ENCODE peak calls at places on chromosome 21, in eight cellular contexts. P, U, T, W, D, Z, Y and H are unnamed samples.

GRCh38 chr21:32993894-32994293 is 31.8 kb upstream of the OLIG2 start:
- DNase-seq in Z (no peak), P (no peak), W (no peak), Y (no peak), T (no peak), U (no peak), D (no peak), H (peak)

GRCh38 chr21:44354775-44355771 is 1.7 kb downstream of the TRPM2 start:
- DNase-seq in T (no peak), U (no peak), Y (no peak), Z (no peak), W (no peak), P (no peak), D (no peak), H (no peak)

GRCh38 chr21:44964381-44964780 is 24.6 kb downstream of the SLX9 start:
- DNase-seq in P (no peak), W (no peak), T (no peak), Z (no peak), D (no peak), Y (no peak), U (no peak), H (no peak)

GRCh38 chr21:33901421-33902288 is 13.9 kb downstream of the ATP5PO start:
- DNase-seq in Z (peak), Y (no peak), T (peak), D (no peak), W (no peak), U (peak), P (no peak), H (peak)

GRCh38 chr21:37367758-37368535 is 1.4 kb downstream of the DYRK1A start:
- DNase-seq in Z (peak), Y (no peak), T (peak), P (peak), D (no peak), W (peak), U (peak), H (peak)

GRCh38 chr21:28781602-28782274 is 210.9 kb downstream of the LTN1 start:
- DNase-seq in Z (peak), D (peak), Y (no peak), P (no peak), W (no peak), U (peak), T (peak), H (peak)

GRCh38 chr21:16419188-16419874 is 689.5 kb downstream of the USP25 start:
- DNase-seq in T (peak), D (no peak), P (no peak), W (no peak), Z (peak), U (peak), Y (peak), H (no peak)

GRCh38 chr21:44866780-44867179 is 6.7 kb downstream of the PTTG1IP start:
- DNase-seq in Z (peak), T (peak), W (no peak), P (no peak), D (no peak), U (peak), Y (no peak), H (no peak)

GRCh38 chr21:29453511-29453910 is 154.8 kb downstream of the BACH1 start:
- DNase-seq in U (no peak), P (no peak), T (no peak), Z (no peak), Y (no peak), W (no peak), D (no peak), H (no peak)

GRCh38 chr21:25898671-25899070 is 163.9 kb downstream of the GABPA start:
- DNase-seq in W (no peak), D (no peak), U (no peak), Z (peak), T (no peak), Y (no peak), P (no peak), H (no peak)

GRCh38 chr21:42172596-42173483 is 46.1 kb upstream of the ABCG1 start:
- DNase-seq in P (no peak), U (no peak), T (no peak), Y (no peak), D (no peak), Z (no peak), W (no peak), H (no peak)

GRCh38 chr21:44051462-44051941 is 39.4 kb downstream of the TRAPPC10 start:
- DNase-seq in U (peak), T (no peak), P (no peak), Y (peak), D (no peak), Z (peak), W (no peak), H (no peak)

GRCh38 chr21:37076087-37076486 is 3.0 kb downstream of the TTC3 start:
- DNase-seq in D (no peak), T (no peak), U (no peak), Z (no peak), W (no peak), Y (no peak), P (no peak), H (no peak)

GRCh38 chr21:26717146-26717739 is 128.0 kb downstream of the ADAMTS1 start:
- DNase-seq in T (peak), U (peak), Z (peak), D (peak), Y (no peak), W (no peak), P (no peak), H (no peak)

GRCh38 chr21:35234725-35235124 is 185.6 kb upstream of the RUNX1 start:
- DNase-seq in Y (no peak), P (no peak), Z (no peak), T (peak), W (no peak), U (peak), D (no peak), H (no peak)